ENCODE peak calls at places on chromosome 4, in ten cellular contexts. X, A, R, E, Y, B, U, G, K and D are unnamed samples.

GRCh38 chr4:52103314-52103713 is 52.2 kb downstream of the SPATA18 start:
- DNase-seq in X (no peak), A (no peak), R (peak), E (no peak), Y (peak), B (no peak), U (no peak), G (no peak), K (no peak), D (no peak)

GRCh38 chr4:184801781-184802180 is 24.0 kb downstream of the ACSL1 start:
- DNase-seq in X (no peak), A (no peak), R (no peak), E (no peak), Y (no peak), B (no peak), U (no peak), G (no peak), K (no peak), D (no peak)

GRCh38 chr4:1056671-1057402 is 45.4 kb downstream of the FGFRL1 start:
- DNase-seq in X (no peak), A (no peak), R (peak), E (no peak), Y (no peak), B (no peak), U (no peak), G (no peak), K (peak), D (peak)

GRCh38 chr4:173821031-173821430 is 291.0 kb upstream of the HAND2 start:
- DNase-seq in X (no peak), A (no peak), R (no peak), E (no peak), Y (peak), B (no peak), U (no peak), G (no peak), K (no peak), D (no peak)

GRCh38 chr4:94507708-94508107 is 56.0 kb downstream of the PDLIM5 start:
- DNase-seq in X (no peak), A (no peak), R (no peak), E (no peak), Y (peak), B (no peak), U (no peak), G (no peak), K (no peak), D (no peak)

GRCh38 chr4:7424553-7425111 is 10.1 kb downstream of the PSAPL1 start:
- DNase-seq in X (peak), A (no peak), R (peak), E (no peak), Y (no peak), B (no peak), U (no peak), G (no peak), K (peak), D (peak)

GRCh38 chr4:138741778-138742377 is 273.7 kb upstream of the NOCT start:
- DNase-seq in X (no peak), A (no peak), R (no peak), E (no peak), Y (no peak), B (no peak), U (no peak), G (no peak), K (no peak), D (no peak)

GRCh38 chr4:3256230-3257124 is 7.5 kb downstream of the MSANTD1 start:
- DNase-seq in X (no peak), A (no peak), R (peak), E (no peak), Y (no peak), B (no peak), U (no peak), G (peak), K (peak), D (peak)

GRCh38 chr4:56648245-56649151 is 32.6 kb downstream of the HOPX start:
- DNase-seq in X (no peak), A (no peak), R (no peak), E (no peak), Y (no peak), B (no peak), U (no peak), G (no peak), K (no peak), D (no peak)

GRCh38 chr4:53507671-53508286 is 83.5 kb downstream of the LNX1 start:
- DNase-seq in X (peak), A (no peak), R (no peak), E (no peak), Y (no peak), B (no peak), U (no peak), G (no peak), K (peak), D (no peak)

GRCh38 chr4:137677851-137678250 is 145.6 kb upstream of the PCDH18 start:
- DNase-seq in X (no peak), A (no peak), R (no peak), E (no peak), Y (peak), B (no peak), U (no peak), G (no peak), K (no peak), D (no peak)

GRCh38 chr4:53744446-53745160 is 153.3 kb upstream of the LNX1 start:
- DNase-seq in X (no peak), A (no peak), R (no peak), E (no peak), Y (no peak), B (peak), U (no peak), G (no peak), K (no peak), D (no peak)

GRCh38 chr4:34615315-34615714 is 1629.0 kb downstream of the ARAP2 start:
- DNase-seq in X (no peak), A (no peak), R (no peak), E (no peak), Y (no peak), B (no peak), U (no peak), G (no peak), K (no peak), D (peak)

GRCh38 chr4:74374561-74375327 is 9.8 kb downstream of the EREG start:
- DNase-seq in X (no peak), A (no peak), R (no peak), E (no peak), Y (peak), B (no peak), U (no peak), G (no peak), K (peak), D (peak)